ENCODE peak calls at places on chromosome 17, in five cellular contexts. J, P, B, A and D are unnamed samples.

GRCh38 chr17:32310927-32311568 is 30.9 kb downstream of the C17orf75 start:
- DNase-seq in J (no peak), P (no peak), B (no peak), A (no peak), D (no peak)

GRCh38 chr17:3965123-3965800 is 1.0 kb upstream of the ATP2A3 start:
- DNase-seq in J (peak; percentile 51), P (peak; percentile 95), B (no peak), A (peak; percentile 79), D (peak; percentile 60)

GRCh38 chr17:37047631-37048104 is 98.9 kb downstream of the AATF start:
- DNase-seq in J (peak; percentile 85), P (peak; percentile 87), B (peak; percentile 56), A (peak; percentile 76), D (peak; percentile 49)

GRCh38 chr17:565506-565905 is 149.1 kb downstream of the VPS53 start:
- DNase-seq in J (no peak), P (no peak), B (no peak), A (no peak), D (no peak)

GRCh38 chr17:17511971-17512858 is 16.0 kb upstream of the RASD1 start:
- DNase-seq in J (peak; percentile 96), P (peak; percentile 88), B (peak; percentile 6), A (no peak), D (no peak)

GRCh38 chr17:81553616-81554181 is 1.5 kb upstream of the FAAP100 start:
- DNase-seq in J (peak; percentile 99), P (peak; percentile 51), B (peak; percentile 84), A (no peak), D (no peak)

GRCh38 chr17:43982171-43982570 is 22.3 kb upstream of the NAGS start:
- DNase-seq in J (no peak), P (no peak), B (peak; percentile 21), A (no peak), D (no peak)

GRCh38 chr17:3804503-3804931 is 3.5 kb upstream of the ITGAE start:
- DNase-seq in J (peak; percentile 32), P (no peak), B (peak; percentile 98), A (peak; percentile 63), D (no peak)

GRCh38 chr17:12727881-12728280 is 61.4 kb upstream of the ARHGAP44 start:
- DNase-seq in J (peak; percentile 67), P (no peak), B (no peak), A (no peak), D (no peak)

GRCh38 chr17:60695960-60696359 is 18.3 kb downstream of the BCAS3 start:
- DNase-seq in J (no peak), P (no peak), B (no peak), A (no peak), D (no peak)

GRCh38 chr17:66935717-66936116 is 28.8 kb upstream of the CACNG4 start:
- DNase-seq in J (no peak), P (no peak), B (no peak), A (no peak), D (no peak)

GRCh38 chr17:64003526-64004121 is 5.5 kb downstream of the PRR29 start:
- DNase-seq in J (no peak), P (no peak), B (no peak), A (no peak), D (no peak)

GRCh38 chr17:51657224-51657623 is 396.9 kb downstream of the UTP18 start:
- DNase-seq in J (no peak), P (no peak), B (no peak), A (no peak), D (no peak)

GRCh38 chr17:17186051-17186450 is 20.1 kb downstream of the PLD6 start:
- DNase-seq in J (peak; percentile 17), P (no peak), B (no peak), A (peak; percentile 70), D (no peak)

GRCh38 chr17:19753661-19754463 is 5.8 kb upstream of the ALDH3A1 start:
- DNase-seq in J (no peak), P (no peak), B (no peak), A (no peak), D (no peak)

GRCh38 chr17:78129385-78130079 is 977 bp upstream of the TMC6 start:
- DNase-seq in J (no peak), P (no peak), B (no peak), A (peak; percentile 49), D (no peak)

GRCh38 chr17:35540589-35541404 is 3.3 kb upstream of the SLFN12L start:
- DNase-seq in J (peak; percentile 21), P (peak; percentile 58), B (no peak), A (peak; percentile 49), D (peak; percentile 55)

GRCh38 chr17:48724241-48725004 is 1.4 kb downstream of the PRAC2 start:
- DNase-seq in J (peak; percentile 67), P (peak; percentile 58), B (peak; percentile 49), A (peak; percentile 88), D (peak; percentile 68)

GRCh38 chr17:79027274-79027924 is 3.4 kb downstream of the C1QTNF1 start:
- DNase-seq in J (no peak), P (no peak), B (no peak), A (no peak), D (no peak)